ENCODE peak calls at places on chromosome 9, in nine cellular contexts. I is GM23248, H is OCI-LY7, Z is GM23338, C is hepatocyte, J is Karpas-422, M is MM.1S, N is HCT116, K is SK-N-SH. F is an unnamed sample.

GRCh38 chr9:113317777-113318176 is 14.6 kb upstream of the RNF183 start:
- DNase-seq in K (no peak), H (no peak), J (no peak), M (no peak), N (no peak), I (peak; percentile 40), Z (no peak), C (no peak), F (no peak)

GRCh38 chr9:82354260-82354659 is 365.7 kb downstream of the SPATA31D1 start:
- DNase-seq in M (no peak), J (no peak), I (peak; percentile 94), Z (no peak), C (no peak), K (no peak), H (no peak), N (no peak), F (peak; percentile 83)

GRCh38 chr9:111851536-111851935 is 45.1 kb upstream of the UGCG start:
- DNase-seq in I (peak; percentile 33), J (no peak), H (no peak), K (no peak), M (no peak), C (peak; percentile 50), Z (peak; percentile 34), N (peak; percentile 48), F (peak; percentile 93)

GRCh38 chr9:109912726-109913460 is 132.9 kb downstream of the PALM2AKAP2 start:
- DNase-seq in C (no peak), J (no peak), K (no peak), Z (no peak), M (peak; percentile 64), N (no peak), H (peak; percentile 71), I (peak; percentile 85), F (peak; percentile 22)

GRCh38 chr9:127300886-127301447 is 36.4 kb downstream of the GARNL3 start:
- DNase-seq in I (no peak), J (no peak), M (no peak), K (no peak), C (no peak), N (no peak), Z (no peak), H (no peak), F (no peak)

GRCh38 chr9:90891656-90892055 is 90.0 kb downstream of the SYK start:
- DNase-seq in Z (no peak), K (no peak), J (no peak), M (no peak), H (no peak), C (no peak), I (no peak), N (no peak), F (no peak)

GRCh38 chr9:99130069-99130468 is 25.2 kb downstream of the TGFBR1 start:
- DNase-seq in I (no peak), C (no peak), N (no peak), M (peak; percentile 40), K (no peak), Z (peak; percentile 35), J (no peak), H (peak; percentile 87), F (no peak)

GRCh38 chr9:34430843-34431437 is 27.4 kb downstream of the FAM219A start:
- DNase-seq in I (peak; percentile 81), M (peak; percentile 26), J (peak; percentile 79), N (peak; percentile 13), H (peak; percentile 39), C (peak; percentile 79), Z (peak; percentile 88), K (peak; percentile 79), F (peak; percentile 65)

GRCh38 chr9:16074962-16075361 is 522.1 kb downstream of the CCDC171 start:
- DNase-seq in I (peak; percentile 61), H (no peak), J (no peak), Z (no peak), K (no peak), N (no peak), C (no peak), M (no peak), F (peak; percentile 15)

GRCh38 chr9:137127301-137128157 is 11.4 kb upstream of the GRIN1 start:
- DNase-seq in K (no peak), N (no peak), C (peak; percentile 49), J (peak; percentile 93), Z (no peak), M (peak; percentile 42), I (peak; percentile 41), H (peak; percentile 85), F (peak; percentile 21)

GRCh38 chr9:110058304-110058953 is 149.5 kb downstream of the C9orf152 start:
- DNase-seq in I (no peak), K (peak; percentile 53), N (peak; percentile 67), H (peak; percentile 70), C (peak; percentile 71), M (peak; percentile 38), J (peak; percentile 78), Z (peak; percentile 94), F (peak; percentile 79)

GRCh38 chr9:24189986-24190385 is 355.7 kb downstream of the IZUMO3 start:
- DNase-seq in Z (no peak), J (no peak), K (no peak), H (no peak), N (no peak), I (no peak), C (no peak), M (no peak), F (peak; percentile 1)

GRCh38 chr9:12775963-12776774 is 1.3 kb downstream of the LURAP1L start:
- DNase-seq in K (peak; percentile 81), H (no peak), C (peak; percentile 91), I (peak; percentile 94), N (peak; percentile 57), Z (peak; percentile 85), M (peak; percentile 80), J (no peak), F (peak; percentile 74)

GRCh38 chr9:69172895-69173294 is 1.2 kb upstream of the TJP2 start:
- DNase-seq in K (no peak), C (no peak), H (no peak), N (no peak), M (no peak), Z (no peak), I (no peak), J (no peak), F (no peak)

GRCh38 chr9:18260527-18260926 is 213.4 kb upstream of the ADAMTSL1 start:
- DNase-seq in K (peak; percentile 13), Z (no peak), J (peak; percentile 22), M (no peak), I (no peak), C (peak; percentile 24), N (no peak), H (no peak), F (peak; percentile 61)
- H3K9me2 ChIP-seq in K (no peaks in the 10 kb centered on the region), Z (no peaks in the 10 kb centered on the region), J (no peaks in the 10 kb centered on the region), M (no peaks in the 10 kb centered on the region), I (no peaks in the 10 kb centered on the region), C (no peaks in the 10 kb centered on the region), N (no peaks in the 10 kb centered on the region), H (no peaks in the 10 kb centered on the region), F (no peaks in the 10 kb centered on the region)

GRCh38 chr9:132231019-132231701 is 69.3 kb downstream of the NTNG2 start:
- DNase-seq in C (no peak), M (no peak), H (no peak), J (no peak), Z (no peak), I (no peak), N (no peak), K (peak; percentile 53), F (no peak)

GRCh38 chr9:132224645-132225044 is 62.8 kb downstream of the NTNG2 start:
- DNase-seq in J (no peak), M (no peak), C (no peak), H (no peak), Z (no peak), N (no peak), K (no peak), I (no peak), F (no peak)

GRCh38 chr9:132221941-132222340 is 60.1 kb downstream of the NTNG2 start:
- DNase-seq in M (no peak), K (no peak), C (no peak), J (no peak), Z (no peak), N (no peak), I (no peak), H (no peak), F (no peak)

GRCh38 chr9:132228062-132228461 is 66.2 kb downstream of the NTNG2 start:
- DNase-seq in Z (no peak), C (no peak), M (no peak), H (no peak), J (no peak), K (no peak), I (no peak), N (no peak), F (no peak)

DNA sequence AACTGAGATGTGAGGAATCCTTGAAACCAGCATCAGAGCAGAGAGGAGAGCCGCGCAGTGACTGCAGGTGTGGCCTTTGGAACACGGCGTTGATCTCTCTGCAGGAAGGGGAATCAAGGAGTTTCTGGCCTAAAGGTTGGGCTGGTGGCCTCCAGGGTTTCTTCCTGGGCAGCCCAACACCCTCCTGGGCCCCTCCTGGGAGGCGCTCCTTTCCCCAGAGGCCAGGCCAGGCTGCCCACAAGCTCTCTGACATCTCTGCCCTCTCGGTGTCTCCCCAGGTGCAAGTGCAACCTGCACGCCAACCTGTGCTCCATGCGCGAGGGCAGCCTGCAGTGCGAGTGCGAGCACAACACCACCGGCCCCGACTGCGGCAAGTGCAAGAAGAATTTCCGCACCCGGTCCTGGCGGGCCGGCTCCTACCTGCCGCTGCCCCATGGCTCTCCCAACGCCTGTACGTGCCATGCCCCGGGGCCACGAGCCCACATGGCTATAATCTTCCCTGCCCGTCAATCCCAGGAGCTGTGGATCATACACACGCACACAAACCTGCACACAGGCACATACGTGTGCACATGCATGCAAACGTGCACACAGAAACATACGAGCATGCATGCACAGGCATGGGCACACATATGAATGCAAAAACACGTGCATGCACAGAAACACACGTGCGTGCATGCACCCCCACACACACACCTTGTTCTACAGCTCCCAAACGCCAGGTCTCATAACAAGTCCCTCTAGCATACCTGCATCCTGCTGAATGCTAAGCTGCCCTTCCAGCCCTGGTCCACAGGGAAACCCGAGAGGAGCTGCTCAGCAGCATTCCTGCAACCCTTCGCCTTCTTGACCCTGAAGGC is 64.9 kb downstream of the NTNG2 start:
- DNase-seq in N (no peak), K (no peak), Z (no peak), M (no peak), C (no peak), H (no peak), J (no peak), I (no peak), F (no peak)
- H3K27ac ChIP-seq in N (no peak overlapping the region), K (no peak overlapping the region), Z (no peak overlapping the region), M (no peak overlapping the region), C (no peak overlapping the region), H (no peak overlapping the region), J (no peak overlapping the region), I (no peak overlapping the region), F (no peak overlapping the region)

DNA sequence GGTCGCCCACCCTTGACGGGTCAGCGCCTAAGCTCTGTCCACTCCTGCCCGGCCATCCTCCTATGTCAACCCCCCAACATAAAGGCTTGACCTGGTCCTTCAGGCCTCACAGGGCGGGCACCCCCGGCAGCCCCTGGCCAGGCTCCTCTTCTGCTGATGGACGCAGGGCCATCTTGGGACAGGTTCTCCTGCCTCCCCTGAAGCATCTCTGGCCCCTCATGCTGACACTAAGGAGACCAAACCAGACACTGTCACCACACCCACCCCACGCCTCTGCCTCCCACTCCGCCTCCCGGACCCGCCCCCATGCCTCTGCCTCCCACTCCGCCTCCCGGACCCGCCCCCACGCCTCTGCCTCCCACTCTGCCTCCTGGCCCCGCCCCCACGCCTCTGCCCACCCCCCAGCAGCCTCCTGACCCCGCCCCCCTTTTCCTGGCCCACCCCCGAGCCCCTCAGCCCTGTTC is 6.8 kb downstream of the OBP2A start:
- DNase-seq in J (peak; percentile 51), N (no peak), K (no peak), M (no peak), H (no peak), I (no peak), C (no peak), Z (peak; percentile 27), F (no peak)
- H3K9me2 ChIP-seq in J (no peaks in the 10 kb centered on the region), N (no peaks in the 10 kb centered on the region), K (no peaks in the 10 kb centered on the region), M (no peaks in the 10 kb centered on the region), H (no peaks in the 10 kb centered on the region), I (no peaks in the 10 kb centered on the region), C (no peaks in the 10 kb centered on the region), Z (peaks cover 2% of the 10 kb centered on the region), F (no peaks in the 10 kb centered on the region)

GRCh38 chr9:10080012-10080411 is 532.8 kb downstream of the PTPRD start:
- DNase-seq in J (no peak), K (no peak), Z (no peak), C (no peak), H (no peak), N (no peak), I (no peak), M (no peak), F (no peak)
- H3K27ac ChIP-seq in J (no peak overlapping the region), K (no peak overlapping the region), Z (no peak overlapping the region), C (no peak overlapping the region), H (no peak overlapping the region), N (no peak overlapping the region), I (no peak overlapping the region), M (no peak overlapping the region), F (no peak overlapping the region)